ENCODE peak calls at places on chromosomes 16 and 17, in seven cellular contexts. A, M, L, Y, S, Z and D are unnamed samples.

GRCh38 chr16:12675852-12676251 is 127.8 kb downstream of the CPPED1 start:
- DNase-seq in M (peak), L (no peak), A (no peak), Z (no peak), Y (peak), S (no peak), D (no peak)

GRCh38 chr16:11632455-11632921 is 35.8 kb upstream of the SNN start:
- DNase-seq in M (peak), S (peak), L (no peak), A (no peak), Z (no peak), Y (peak), D (peak)

GRCh38 chr16:49594706-49595534 is 221.3 kb downstream of the C16orf78 start:
- DNase-seq in Y (no peak), S (no peak), L (no peak), A (no peak), M (no peak), Z (no peak), D (no peak)

GRCh38 chr17:81926451-81927144 is 937 bp downstream of the MAFG start:
- DNase-seq in Z (peak), Y (peak), A (peak), L (peak), M (peak), S (peak), D (peak)

GRCh38 chr16:3027983-3028715 is 4.3 kb downstream of the THOC6 start:
- DNase-seq in S (peak), Y (peak), A (peak), M (peak), L (peak), Z (peak), D (peak)

GRCh38 chr16:86209202-86209601 is 301.1 kb upstream of the FOXF1 start:
- DNase-seq in S (no peak), Y (no peak), Z (no peak), A (no peak), M (no peak), L (no peak), D (no peak)

GRCh38 chr16:19916064-19916463 is 31.4 kb upstream of the GPRC5B start:
- DNase-seq in A (no peak), M (no peak), S (no peak), Y (no peak), Z (no peak), L (no peak), D (no peak)

GRCh38 chr16:3115561-3115960 is 3.2 kb downstream of the ZNF205 start:
- DNase-seq in A (no peak), M (no peak), Y (no peak), L (no peak), Z (no peak), S (no peak), D (no peak)

GRCh38 chr17:55237268-55237667 is 27.5 kb upstream of the HLF start:
- DNase-seq in M (no peak), Z (no peak), Y (no peak), S (no peak), A (no peak), L (peak), D (no peak)

GRCh38 chr17:40304464-40304863 is 4.5 kb upstream of the RARA start:
- DNase-seq in Y (peak), M (peak), S (no peak), Z (no peak), A (no peak), L (no peak), D (no peak)

GRCh38 chr17:15091825-15092224 is 173.3 kb downstream of the PMP22 start:
- DNase-seq in Y (no peak), M (no peak), S (no peak), Z (no peak), A (no peak), L (no peak), D (no peak)

GRCh38 chr17:38595892-38596291 is 9.9 kb downstream of the SRCIN1 start:
- DNase-seq in A (no peak), L (no peak), S (no peak), Y (no peak), M (no peak), Z (no peak), D (no peak)

GRCh38 chr16:86737083-86737482 is 158.7 kb downstream of the FOXL1 start:
- DNase-seq in S (no peak), Y (no peak), A (no peak), M (no peak), Z (no peak), L (no peak), D (no peak)

GRCh38 chr17:633641-634091 is 81.0 kb downstream of the VPS53 start:
- DNase-seq in M (no peak), S (no peak), Z (no peak), L (no peak), A (no peak), Y (peak), D (peak)

GRCh38 chr17:48634446-48635208 is 8.5 kb upstream of the HOXB9 start:
- DNase-seq in Z (no peak), L (no peak), S (no peak), M (no peak), A (no peak), Y (no peak), D (no peak)

GRCh38 chr16:87570564-87570937 is 31.8 kb upstream of the JPH3 start:
- DNase-seq in Z (no peak), M (no peak), L (no peak), A (no peak), Y (no peak), S (no peak), D (no peak)

GRCh38 chr17:74214642-74215331 is 1.4 kb downstream of the TTYH2 start:
- DNase-seq in M (no peak), Y (no peak), A (no peak), L (no peak), S (no peak), Z (no peak), D (no peak)

GRCh38 chr17:10803350-10803749 is 549 bp downstream of the TMEM238L start:
- DNase-seq in A (no peak), L (no peak), S (no peak), Z (no peak), M (no peak), Y (no peak), D (no peak)

GRCh38 chr17:19003966-19004600 is 481 bp downstream of the FAM83G start:
- DNase-seq in S (peak), Y (peak), Z (peak), L (peak), M (no peak), A (no peak), D (peak)

GRCh38 chr16:90042946-90043514 is 23.8 kb upstream of the DBNDD1 start:
- DNase-seq in M (no peak), S (no peak), L (peak), A (no peak), Z (no peak), Y (no peak), D (no peak)

GRCh38 chr17:76199466-76199865 is 40.8 kb downstream of the RNF157 start:
- DNase-seq in Y (no peak), S (no peak), Z (peak), A (no peak), M (no peak), L (no peak), D (no peak)